ENCODE peak calls at places on chromosomes 11 and 22, in ten cellular contexts. L is fibroblast of lung, R is stomach, B is sigmoid colon, Z is HFF-Myc, J is right atrium auricular region, T is HFFc6, M is Peyer's patch, H is foreskin fibroblast, F is A549. C is an unnamed sample.
A peak's percentile ranks its signal among the peaks of the same experiment; 100 is the strongest.

GRCh38 chr22:40723396-40723933 is 44.2 kb downstream of the MCHR1 start:
- DNase-seq in B (no peak), H (no peak), Z (no peak), F (no peak), L (no peak), M (no peak), J (no peak), R (no peak), T (no peak), C (no peak)

GRCh38 chr11:58628446-58628845 is 6.0 kb downstream of the CNTF start:
- DNase-seq in T (peak; percentile 10), R (no peak), F (no peak), Z (no peak), L (peak; percentile 69), J (no peak), B (no peak), M (no peak), H (no peak), C (no peak)

GRCh38 chr22:32020117-32020516 is 22.9 kb upstream of the SLC5A1 start:
- DNase-seq in L (peak; percentile 91), H (peak; percentile 78), B (no peak), T (peak; percentile 78), M (no peak), J (no peak), Z (no peak), R (no peak), F (no peak), C (no peak)

GRCh38 chr11:46675288-46675851 is 25.0 kb downstream of the ARHGAP1 start:
- DNase-seq in L (peak; percentile 72), M (no peak), F (peak; percentile 52), J (peak; percentile 87), R (peak; percentile 79), T (peak; percentile 73), B (peak; percentile 90), H (peak; percentile 64), Z (no peak), C (no peak)

GRCh38 chr11:130629039-130629438 is 180.6 kb downstream of the ADAMTS15 start:
- DNase-seq in T (no peak), J (no peak), F (no peak), R (no peak), L (peak; percentile 65), M (no peak), Z (no peak), B (no peak), H (no peak), C (no peak)

GRCh38 chr11:108754901-108755625 is 90.2 kb downstream of the DDX10 start:
- DNase-seq in Z (no peak), H (peak; percentile 46), L (peak; percentile 46), B (peak; percentile 65), F (no peak), M (no peak), R (no peak), J (no peak), T (no peak), C (no peak)

GRCh38 chr11:11571893-11572292 is 49.9 kb downstream of the GALNT18 start:
- DNase-seq in H (no peak), J (no peak), R (no peak), L (no peak), Z (no peak), M (no peak), T (no peak), B (no peak), F (no peak), C (no peak)

GRCh38 chr11:32259641-32260081 is 168.8 kb downstream of the RCN1 start:
- DNase-seq in M (no peak), R (no peak), J (no peak), Z (no peak), T (no peak), H (no peak), F (no peak), B (no peak), L (peak; percentile 81), C (no peak)

GRCh38 chr22:37169412-37169811 is 18.6 kb downstream of the C1QTNF6 start:
- DNase-seq in R (no peak), F (no peak), J (no peak), Z (no peak), L (no peak), T (no peak), B (no peak), H (no peak), M (no peak), C (no peak)

GRCh38 chr22:35039625-35040024 is 26.3 kb upstream of the ISX start:
- DNase-seq in F (no peak), R (no peak), J (no peak), Z (no peak), T (no peak), L (no peak), B (no peak), H (no peak), M (no peak), C (no peak)

GRCh38 chr22:35032571-35032970 is 33.4 kb upstream of the ISX start:
- DNase-seq in M (no peak), F (no peak), J (no peak), L (no peak), Z (no peak), H (no peak), B (no peak), R (no peak), T (no peak), C (no peak)

GRCh38 chr22:35033635-35034296 is 32.2 kb upstream of the ISX start:
- DNase-seq in M (peak; percentile 61), B (no peak), L (no peak), Z (no peak), J (no peak), H (no peak), R (no peak), T (no peak), F (no peak), C (no peak)

GRCh38 chr22:35034963-35035362 is 31.0 kb upstream of the ISX start:
- DNase-seq in M (no peak), F (no peak), Z (no peak), T (no peak), L (no peak), J (no peak), B (no peak), H (no peak), R (no peak), C (no peak)

DNA sequence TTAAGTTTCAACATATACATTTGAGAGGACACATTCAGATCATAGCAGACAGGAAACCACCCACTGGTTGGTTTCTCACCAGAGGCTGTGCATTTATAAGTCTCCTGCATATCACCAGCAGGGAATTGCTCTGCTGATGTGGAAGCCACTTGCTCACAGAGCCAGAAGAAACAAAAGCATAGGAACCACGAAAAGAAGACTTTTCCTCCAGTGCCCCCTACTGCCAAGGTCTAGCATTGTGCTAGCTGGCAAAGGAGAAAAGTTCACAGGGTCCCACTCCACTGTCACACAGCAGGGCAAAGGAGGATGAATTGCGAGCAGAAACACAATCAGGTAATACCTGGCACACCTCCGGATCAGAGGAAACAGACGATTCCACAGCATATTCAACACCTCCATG is 28.9 kb upstream of the ISX start:
- DNase-seq in J (no peak), R (no peak), F (no peak), M (no peak), T (no peak), L (no peak), H (no peak), Z (no peak), B (no peak), C (no peak)
- TF ChIP-seq CTCF in J (no peak), R (no peak), F (peak; percentile 13), M (no peak), T (peak; percentile 28), L (no peak), H (peak; percentile 48), Z (no peak), B (no peak), C (peak; percentile 59)

GRCh38 chr11:19713221-19714092 is 820 bp downstream of the NAV2 start:
- DNase-seq in B (peak; percentile 73), J (no peak), H (no peak), L (no peak), Z (no peak), T (no peak), R (no peak), M (no peak), F (no peak), C (no peak)

GRCh38 chr11:19714387-19715363 is 2.0 kb downstream of the NAV2 start:
- DNase-seq in L (peak; percentile 89), T (peak; percentile 55), F (no peak), M (no peak), B (peak; percentile 84), J (peak; percentile 71), R (no peak), H (peak; percentile 80), Z (no peak), C (no peak)

GRCh38 chr11:19714093-19714386 is 1.4 kb downstream of the NAV2 start:
- DNase-seq in F (no peak), R (no peak), M (no peak), T (no peak), H (peak; percentile 36), B (peak; percentile 78), Z (no peak), L (no peak), J (no peak), C (no peak)

GRCh38 chr11:19711911-19712280 is 741 bp upstream of the NAV2 start:
- DNase-seq in T (no peak), B (no peak), M (no peak), F (no peak), H (peak; percentile 20), J (peak; percentile 78), Z (no peak), L (no peak), R (no peak), C (no peak)

GRCh38 chr11:19712281-19713220 is at the start of gene NAV2:
- DNase-seq in B (peak; percentile 97), F (peak; percentile 78), M (peak; percentile 92), Z (peak; percentile 67), J (peak; percentile 95), H (peak; percentile 97), L (peak; percentile 92), R (peak; percentile 92), T (peak; percentile 90), C (peak; percentile 93)
- TF ChIP-seq CTCF in B (no peak), F (no peak), M (no peak), Z (no peak), J (peak; percentile 18), H (no peak), L (no peak), R (no peak), T (no peak), C (peak; percentile 24)

GRCh38 chr22:23242473-23243001 is 62.2 kb downstream of the BCR start:
- DNase-seq in H (no peak), L (peak; percentile 58), J (no peak), Z (no peak), B (no peak), R (no peak), T (no peak), M (no peak), F (no peak), C (no peak)
- TF ChIP-seq CTCF in H (no peak), L (peak; percentile 29), J (no peak), Z (no peak), B (no peak), R (no peak), T (no peak), M (no peak), F (no peak), C (peak; percentile 47)

DNA sequence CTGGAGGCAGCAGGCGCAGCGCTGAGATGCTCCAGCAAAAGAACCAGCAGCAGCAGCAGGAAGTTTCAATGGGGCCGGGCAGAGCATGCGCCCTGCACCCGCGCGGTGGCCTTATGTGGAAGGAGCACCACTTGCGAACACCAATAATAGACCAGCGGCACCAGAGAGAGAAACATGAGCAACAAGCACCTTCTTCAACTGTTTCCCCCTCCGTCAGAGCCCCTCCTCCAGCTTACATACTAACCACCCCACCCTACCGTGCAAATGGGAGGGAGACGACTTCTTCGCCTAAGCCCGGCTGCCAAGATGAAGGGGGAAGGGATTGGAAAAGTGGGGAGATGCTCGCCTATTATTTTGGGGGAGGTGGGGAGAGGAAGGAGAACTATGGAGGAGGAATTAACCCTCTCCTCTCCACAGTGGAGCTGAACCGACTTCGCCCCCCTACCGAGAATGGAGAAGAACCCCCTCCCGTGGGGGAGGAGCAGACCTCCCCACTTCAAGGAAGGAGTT is 1.1 kb downstream of the RSF1 start:
- DNase-seq in H (peak; percentile 78), T (peak; percentile 82), M (peak; percentile 83), J (peak; percentile 90), F (peak; percentile 78), Z (peak; percentile 63), L (peak; percentile 93), R (peak; percentile 86), B (peak; percentile 91), C (peak; percentile 82)
- TF ChIP-seq CTCF in H (no peak), T (peak; percentile 37), M (peak; percentile 6), J (no peak), F (no peak), Z (no peak), L (peak; percentile 14), R (no peak), B (no peak), C (peak; percentile 59)